ENCODE peak calls at places on chromosomes 3 and 15, in eight cellular contexts. One of them, this sample, is unnamed. For H3K9me3, the result is how much of the 10 kb centered on the place peaks cover.

GRCh38 chr3:53821631-53822068 is 24.6 kb downstream of the CHDH start:
- DNase-seq in SJCRH30: peak
- DNase-seq in psoas muscle: peak
- DNase-seq in CD4-positive, alpha-beta memory T cell: no peak
- DNase-seq in naive thymus-derived CD4-positive, alpha-beta T cell: no peak
- DNase-seq in heart right ventricle: no peak
- DNase-seq in A549: no peak
- DNase-seq in aorta: no peak
- DNase-seq in this sample: no peak

GRCh38 chr3:31240466-31240865 is 292.3 kb upstream of the STT3B start:
- DNase-seq in aorta: no peak
- DNase-seq in psoas muscle: no peak
- DNase-seq in CD4-positive, alpha-beta memory T cell: no peak
- DNase-seq in SJCRH30: no peak
- DNase-seq in heart right ventricle: no peak
- DNase-seq in naive thymus-derived CD4-positive, alpha-beta T cell: no peak
- DNase-seq in A549: no peak
- DNase-seq in this sample: no peak

GRCh38 chr15:63833246-63833696 is 477 bp downstream of the HERC1 start:
- DNase-seq in CD4-positive, alpha-beta memory T cell: no peak
- DNase-seq in SJCRH30: peak
- DNase-seq in A549: peak
- DNase-seq in psoas muscle: peak
- DNase-seq in naive thymus-derived CD4-positive, alpha-beta T cell: no peak
- DNase-seq in heart right ventricle: peak
- DNase-seq in aorta: peak
- DNase-seq in this sample: no peak

GRCh38 chr3:194740859-194741486 is 55.3 kb downstream of the FAM43A start:
- DNase-seq in aorta: no peak
- DNase-seq in CD4-positive, alpha-beta memory T cell: no peak
- DNase-seq in naive thymus-derived CD4-positive, alpha-beta T cell: no peak
- DNase-seq in heart right ventricle: no peak
- DNase-seq in psoas muscle: no peak
- DNase-seq in A549: peak
- DNase-seq in SJCRH30: no peak
- DNase-seq in this sample: no peak

GRCh38 chr15:33871911-33872760 is 96.2 kb upstream of the CHRM5 start:
- DNase-seq in psoas muscle: peak
- DNase-seq in aorta: no peak
- DNase-seq in naive thymus-derived CD4-positive, alpha-beta T cell: no peak
- DNase-seq in SJCRH30: peak
- DNase-seq in CD4-positive, alpha-beta memory T cell: no peak
- DNase-seq in heart right ventricle: no peak
- DNase-seq in A549: no peak
- DNase-seq in this sample: no peak

GRCh38 chr3:194011807-194012206 is 124.1 kb upstream of the HES1 start:
- DNase-seq in SJCRH30: no peak
- DNase-seq in psoas muscle: no peak
- DNase-seq in A549: no peak
- DNase-seq in CD4-positive, alpha-beta memory T cell: no peak
- DNase-seq in aorta: no peak
- DNase-seq in heart right ventricle: no peak
- DNase-seq in naive thymus-derived CD4-positive, alpha-beta T cell: no peak
- DNase-seq in this sample: no peak

GRCh38 chr3:39639344-39640236 is 169.8 kb upstream of the MYRIP start:
- DNase-seq in naive thymus-derived CD4-positive, alpha-beta T cell: no peak
- DNase-seq in SJCRH30: peak
- DNase-seq in psoas muscle: no peak
- DNase-seq in heart right ventricle: peak
- DNase-seq in CD4-positive, alpha-beta memory T cell: no peak
- DNase-seq in aorta: no peak
- DNase-seq in A549: peak
- DNase-seq in this sample: no peak

GRCh38 chr15:69096197-69096596 is 64.2 kb upstream of the GLCE start:
- DNase-seq in aorta: no peak
- DNase-seq in CD4-positive, alpha-beta memory T cell: no peak
- DNase-seq in psoas muscle: no peak
- DNase-seq in naive thymus-derived CD4-positive, alpha-beta T cell: no peak
- DNase-seq in SJCRH30: peak
- DNase-seq in heart right ventricle: peak
- DNase-seq in A549: no peak
- DNase-seq in this sample: no peak

GRCh38 chr3:106740116-106740515 is 637.1 kb upstream of the CCDC54 start:
- DNase-seq in SJCRH30: no peak
- DNase-seq in CD4-positive, alpha-beta memory T cell: no peak
- DNase-seq in naive thymus-derived CD4-positive, alpha-beta T cell: no peak
- DNase-seq in A549: no peak
- DNase-seq in aorta: no peak
- DNase-seq in heart right ventricle: no peak
- DNase-seq in psoas muscle: no peak
- DNase-seq in this sample: peak

GRCh38 chr15:29087521-29088285 is 181.9 kb downstream of the NSMCE3 start:
- DNase-seq in heart right ventricle: no peak
- DNase-seq in A549: no peak
- DNase-seq in aorta: no peak
- DNase-seq in SJCRH30: no peak
- DNase-seq in naive thymus-derived CD4-positive, alpha-beta T cell: no peak
- DNase-seq in CD4-positive, alpha-beta memory T cell: no peak
- DNase-seq in psoas muscle: no peak
- DNase-seq in this sample: no peak

GRCh38 chr3:160183375-160184076 is 41.7 kb upstream of the C3orf80 start:
- DNase-seq in A549: no peak
- DNase-seq in CD4-positive, alpha-beta memory T cell: no peak
- DNase-seq in SJCRH30: no peak
- DNase-seq in heart right ventricle: no peak
- DNase-seq in aorta: no peak
- DNase-seq in naive thymus-derived CD4-positive, alpha-beta T cell: no peak
- DNase-seq in psoas muscle: no peak
- DNase-seq in this sample: no peak

GRCh38 chr15:38883987-38884386 is 319.4 kb upstream of the RASGRP1 start:
- DNase-seq in heart right ventricle: no peak
- DNase-seq in A549: no peak
- DNase-seq in CD4-positive, alpha-beta memory T cell: no peak
- DNase-seq in psoas muscle: no peak
- DNase-seq in naive thymus-derived CD4-positive, alpha-beta T cell: no peak
- DNase-seq in SJCRH30: peak
- DNase-seq in aorta: no peak
- DNase-seq in this sample: no peak

GRCh38 chr3:195838714-195839113 is 27.0 kb upstream of the MUC4 start:
- DNase-seq in psoas muscle: no peak
- DNase-seq in A549: no peak
- DNase-seq in aorta: no peak
- DNase-seq in heart right ventricle: no peak
- DNase-seq in SJCRH30: no peak
- DNase-seq in naive thymus-derived CD4-positive, alpha-beta T cell: no peak
- DNase-seq in CD4-positive, alpha-beta memory T cell: no peak
- DNase-seq in this sample: no peak

GRCh38 chr3:43919067-43919466 is 228.3 kb downstream of the ABHD5 start:
- DNase-seq in A549: no peak
- DNase-seq in naive thymus-derived CD4-positive, alpha-beta T cell: no peak
- DNase-seq in heart right ventricle: no peak
- DNase-seq in SJCRH30: no peak
- DNase-seq in CD4-positive, alpha-beta memory T cell: no peak
- DNase-seq in psoas muscle: no peak
- DNase-seq in aorta: no peak
- DNase-seq in this sample: no peak

GRCh38 chr3:157807286-157807685 is 298.9 kb downstream of the SHOX2 start:
- DNase-seq in SJCRH30: no peak
- DNase-seq in A549: no peak
- DNase-seq in aorta: no peak
- DNase-seq in naive thymus-derived CD4-positive, alpha-beta T cell: no peak
- DNase-seq in heart right ventricle: no peak
- DNase-seq in psoas muscle: no peak
- DNase-seq in CD4-positive, alpha-beta memory T cell: no peak
- DNase-seq in this sample: no peak

GRCh38 chr15:92674347-92674746 is 18.8 kb upstream of the FAM174B start:
- DNase-seq in heart right ventricle: no peak
- DNase-seq in SJCRH30: no peak
- DNase-seq in CD4-positive, alpha-beta memory T cell: no peak
- DNase-seq in naive thymus-derived CD4-positive, alpha-beta T cell: no peak
- DNase-seq in aorta: no peak
- DNase-seq in psoas muscle: no peak
- DNase-seq in A549: no peak
- DNase-seq in this sample: no peak

GRCh38 chr3:76699846-76700245 is 340.1 kb upstream of the ROBO2 start:
- DNase-seq in SJCRH30: no peak
- DNase-seq in aorta: no peak
- DNase-seq in heart right ventricle: no peak
- DNase-seq in CD4-positive, alpha-beta memory T cell: no peak
- DNase-seq in naive thymus-derived CD4-positive, alpha-beta T cell: no peak
- DNase-seq in psoas muscle: no peak
- DNase-seq in A549: no peak
- DNase-seq in this sample: no peak

GRCh38 chr3:152309535-152310317 is 41.0 kb downstream of the MBNL1 start:
- DNase-seq in psoas muscle: no peak
- DNase-seq in SJCRH30: no peak
- DNase-seq in A549: no peak
- DNase-seq in heart right ventricle: no peak
- DNase-seq in CD4-positive, alpha-beta memory T cell: peak
- DNase-seq in naive thymus-derived CD4-positive, alpha-beta T cell: no peak
- DNase-seq in aorta: no peak
- DNase-seq in this sample: no peak
- H3K27ac ChIP-seq in psoas muscle: peak
- H3K27ac ChIP-seq in SJCRH30: no peak
- H3K27ac ChIP-seq in A549: peak
- H3K27ac ChIP-seq in heart right ventricle: peak
- H3K27ac ChIP-seq in CD4-positive, alpha-beta memory T cell: peak
- H3K27ac ChIP-seq in naive thymus-derived CD4-positive, alpha-beta T cell: peak
- H3K27ac ChIP-seq in aorta: no peak
- H3K27ac ChIP-seq in this sample: peak

DNA sequence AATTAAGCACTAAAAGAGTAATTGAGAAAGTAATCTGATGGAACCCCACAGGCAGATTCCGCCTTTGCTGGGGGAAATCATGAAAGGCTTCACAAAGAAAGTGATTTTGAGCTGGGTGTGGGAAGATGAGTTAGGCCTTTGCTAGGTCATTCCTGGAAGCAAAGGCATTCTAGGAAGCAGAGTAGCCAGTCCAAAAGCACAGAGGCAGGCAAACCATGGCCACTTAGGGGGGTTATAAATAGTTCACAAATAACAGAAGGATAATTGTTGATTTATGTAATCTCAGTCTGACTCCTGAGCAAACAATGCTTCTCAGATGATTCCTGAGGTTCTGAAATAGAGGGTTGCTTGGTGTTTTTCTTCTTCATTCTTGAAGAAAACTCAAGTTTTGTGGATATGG is 576.3 kb downstream of the NTRK3 start:
- DNase-seq in naive thymus-derived CD4-positive, alpha-beta T cell: no peak
- DNase-seq in CD4-positive, alpha-beta memory T cell: no peak
- DNase-seq in aorta: no peak
- DNase-seq in psoas muscle: no peak
- DNase-seq in SJCRH30: no peak
- DNase-seq in heart right ventricle: no peak
- DNase-seq in A549: no peak
- DNase-seq in this sample: no peak
- H3K9me3 ChIP-seq in naive thymus-derived CD4-positive, alpha-beta T cell: under half
- H3K9me3 ChIP-seq in CD4-positive, alpha-beta memory T cell: under half
- H3K9me3 ChIP-seq in aorta: under half
- H3K9me3 ChIP-seq in psoas muscle: under half
- H3K9me3 ChIP-seq in SJCRH30: under half
- H3K9me3 ChIP-seq in heart right ventricle: under half
- H3K9me3 ChIP-seq in A549: under half
- H3K9me3 ChIP-seq in this sample: under half

DNA sequence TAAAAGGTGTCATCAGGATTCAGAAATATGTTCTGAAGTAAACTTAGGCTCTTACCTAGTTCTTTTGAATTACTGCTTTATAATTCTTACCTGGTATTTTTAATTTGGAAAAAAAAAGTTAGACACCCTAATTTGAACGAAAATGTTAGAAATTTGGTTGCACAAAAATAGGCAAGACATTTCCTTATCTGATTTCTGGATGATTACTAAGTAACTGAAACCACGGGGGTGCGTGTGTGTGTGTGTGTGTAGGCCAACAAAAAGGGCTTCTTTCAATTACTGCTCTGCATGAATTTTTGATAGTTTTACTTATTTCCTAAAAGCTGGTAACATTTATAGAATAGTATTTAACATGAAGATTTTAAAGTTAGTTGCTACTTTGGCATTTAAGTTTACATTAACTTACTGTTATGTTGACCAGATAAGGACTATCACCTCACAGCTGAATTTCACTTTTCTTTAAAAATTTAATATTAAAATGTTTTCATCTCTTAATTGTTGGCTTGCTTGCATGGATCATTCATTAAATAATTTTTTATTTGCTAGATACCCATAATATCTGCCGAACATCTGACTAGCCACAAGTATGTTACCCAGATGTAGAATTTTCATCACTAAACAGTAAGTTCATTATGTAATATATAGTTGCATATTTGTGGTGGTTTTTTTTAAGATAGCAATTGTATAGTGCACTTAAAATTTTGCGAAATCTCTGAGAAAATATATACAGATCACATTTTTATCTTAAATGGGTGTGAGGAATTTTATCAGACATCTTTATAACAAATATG is 190.2 kb downstream of the MBNL1 start:
- DNase-seq in psoas muscle: no peak
- DNase-seq in aorta: no peak
- DNase-seq in A549: no peak
- DNase-seq in naive thymus-derived CD4-positive, alpha-beta T cell: no peak
- DNase-seq in SJCRH30: no peak
- DNase-seq in CD4-positive, alpha-beta memory T cell: no peak
- DNase-seq in heart right ventricle: no peak
- DNase-seq in this sample: no peak
- H3K27ac ChIP-seq in psoas muscle: no peak
- H3K27ac ChIP-seq in aorta: no peak
- H3K27ac ChIP-seq in A549: no peak
- H3K27ac ChIP-seq in naive thymus-derived CD4-positive, alpha-beta T cell: peak
- H3K27ac ChIP-seq in SJCRH30: no peak
- H3K27ac ChIP-seq in CD4-positive, alpha-beta memory T cell: peak
- H3K27ac ChIP-seq in heart right ventricle: no peak
- H3K27ac ChIP-seq in this sample: peak

GRCh38 chr3:172384836-172385235 is 63.4 kb downstream of the GHSR start:
- DNase-seq in naive thymus-derived CD4-positive, alpha-beta T cell: no peak
- DNase-seq in CD4-positive, alpha-beta memory T cell: no peak
- DNase-seq in A549: no peak
- DNase-seq in heart right ventricle: no peak
- DNase-seq in aorta: no peak
- DNase-seq in SJCRH30: no peak
- DNase-seq in psoas muscle: no peak
- DNase-seq in this sample: no peak

GRCh38 chr3:172379372-172379771 is 68.9 kb downstream of the GHSR start:
- DNase-seq in naive thymus-derived CD4-positive, alpha-beta T cell: no peak
- DNase-seq in heart right ventricle: no peak
- DNase-seq in aorta: no peak
- DNase-seq in SJCRH30: no peak
- DNase-seq in psoas muscle: no peak
- DNase-seq in A549: no peak
- DNase-seq in CD4-positive, alpha-beta memory T cell: no peak
- DNase-seq in this sample: no peak

GRCh38 chr3:172387728-172388127 is 60.5 kb downstream of the GHSR start:
- DNase-seq in CD4-positive, alpha-beta memory T cell: no peak
- DNase-seq in naive thymus-derived CD4-positive, alpha-beta T cell: no peak
- DNase-seq in aorta: no peak
- DNase-seq in SJCRH30: no peak
- DNase-seq in heart right ventricle: no peak
- DNase-seq in A549: no peak
- DNase-seq in psoas muscle: no peak
- DNase-seq in this sample: no peak

GRCh38 chr3:172380632-172381031 is 67.6 kb downstream of the GHSR start:
- DNase-seq in naive thymus-derived CD4-positive, alpha-beta T cell: no peak
- DNase-seq in heart right ventricle: no peak
- DNase-seq in CD4-positive, alpha-beta memory T cell: no peak
- DNase-seq in SJCRH30: no peak
- DNase-seq in aorta: no peak
- DNase-seq in A549: no peak
- DNase-seq in psoas muscle: no peak
- DNase-seq in this sample: no peak

GRCh38 chr3:172383306-172383796 is 64.9 kb downstream of the GHSR start:
- DNase-seq in A549: no peak
- DNase-seq in psoas muscle: no peak
- DNase-seq in aorta: no peak
- DNase-seq in heart right ventricle: no peak
- DNase-seq in SJCRH30: no peak
- DNase-seq in CD4-positive, alpha-beta memory T cell: no peak
- DNase-seq in naive thymus-derived CD4-positive, alpha-beta T cell: no peak
- DNase-seq in this sample: no peak
- H3K9me3 ChIP-seq in A549: under half
- H3K9me3 ChIP-seq in psoas muscle: under half
- H3K9me3 ChIP-seq in aorta: under half
- H3K9me3 ChIP-seq in heart right ventricle: under half
- H3K9me3 ChIP-seq in SJCRH30: under half
- H3K9me3 ChIP-seq in CD4-positive, alpha-beta memory T cell: under half
- H3K9me3 ChIP-seq in naive thymus-derived CD4-positive, alpha-beta T cell: under half
- H3K9me3 ChIP-seq in this sample: under half

This sample was measured in SK-N-MC.